ENCODE peak calls at places on chromosome 14, in eight cellular contexts. U, D, X, Y, E, Z, C and Q are unnamed samples.

GRCh38 chr14:30768791-30769190 is 105.6 kb upstream of the COCH start:
- DNase-seq in U (no peak), X (no peak), Y (no peak), D (no peak), Z (no peak), C (no peak), E (no peak), Q (no peak)

GRCh38 chr14:68407275-68407674 is 385.6 kb downstream of the ZFP36L1 start:
- DNase-seq in C (no peak), D (no peak), E (no peak), Z (no peak), Y (no peak), U (no peak), X (peak), Q (no peak)

GRCh38 chr14:77458249-77458950 is 507 bp downstream of the AHSA1 start:
- DNase-seq in C (no peak), Z (no peak), Y (peak), X (peak), D (no peak), U (peak), E (no peak), Q (no peak)

GRCh38 chr14:76516884-76517283 is 140.9 kb downstream of the ESRRB start:
- DNase-seq in Y (no peak), X (no peak), U (no peak), D (no peak), E (no peak), C (no peak), Z (no peak), Q (no peak)

GRCh38 chr14:90318016-90318415 is 13.7 kb downstream of the NRDE2 start:
- DNase-seq in U (no peak), Y (no peak), X (peak), D (no peak), E (no peak), Z (no peak), C (no peak), Q (no peak)

GRCh38 chr14:100729982-100730381 is 3.3 kb downstream of the DLK1 start:
- DNase-seq in C (no peak), X (no peak), U (no peak), Z (no peak), D (no peak), E (no peak), Y (no peak), Q (no peak)

GRCh38 chr14:95130545-95130944 is 26.8 kb downstream of the DICER1 start:
- DNase-seq in C (no peak), Y (no peak), D (no peak), Z (no peak), U (no peak), E (no peak), X (no peak), Q (no peak)

GRCh38 chr14:104891121-104891551 is 26.1 kb downstream of the CEP170B start:
- DNase-seq in D (no peak), E (no peak), Y (no peak), C (no peak), X (no peak), Z (no peak), U (no peak), Q (no peak)

GRCh38 chr14:30017370-30017993 is 89.8 kb upstream of the PRKD1 start:
- DNase-seq in Y (no peak), E (no peak), Z (no peak), D (no peak), C (no peak), X (no peak), U (no peak), Q (no peak)

GRCh38 chr14:93536945-93537344 is 106.2 kb downstream of the UNC79 start:
- DNase-seq in Z (no peak), C (no peak), Y (no peak), X (no peak), D (no peak), E (no peak), U (no peak), Q (no peak)

GRCh38 chr14:35470775-35471174 is 63.2 kb upstream of the INSM2 start:
- DNase-seq in X (peak), D (no peak), C (peak), U (peak), E (peak), Y (no peak), Z (no peak), Q (no peak)

GRCh38 chr14:49550284-49551184 is 35.6 kb downstream of the RPS29 start:
- DNase-seq in U (no peak), D (no peak), E (no peak), Y (no peak), Z (no peak), X (no peak), C (no peak), Q (no peak)

GRCh38 chr14:56813143-56813551 is 2.9 kb upstream of the OTX2 start:
- DNase-seq in U (no peak), E (no peak), C (no peak), X (no peak), D (no peak), Y (no peak), Z (no peak), Q (no peak)

GRCh38 chr14:50366115-50366514 is 30.6 kb downstream of the CDKL1 start:
- DNase-seq in Y (no peak), C (peak), U (no peak), X (peak), E (no peak), D (no peak), Z (no peak), Q (no peak)

GRCh38 chr14:76806446-76806845 is 6.2 kb downstream of the ANGEL1 start:
- DNase-seq in D (no peak), Y (no peak), Z (no peak), X (no peak), E (no peak), C (no peak), U (no peak), Q (no peak)

GRCh38 chr14:78010688-78011087 is 159.5 kb upstream of the NRXN3 start:
- DNase-seq in E (no peak), Z (no peak), Y (no peak), X (no peak), D (no peak), C (peak), U (no peak), Q (no peak)

GRCh38 chr14:76201162-76201561 is 49.4 kb downstream of the GPATCH2L start:
- DNase-seq in D (peak), X (peak), C (peak), U (no peak), Y (no peak), E (no peak), Z (no peak), Q (no peak)

GRCh38 chr14:22482085-22482694 is 106.8 kb downstream of the DAD1 start:
- DNase-seq in E (no peak), X (no peak), Y (no peak), D (no peak), Z (no peak), C (no peak), U (no peak), Q (no peak)

GRCh38 chr14:103361868-103362267 is 23.3 kb upstream of the MARK3 start:
- DNase-seq in Y (no peak), C (peak), Z (no peak), E (no peak), X (no peak), D (peak), U (no peak), Q (no peak)

GRCh38 chr14:86838363-86838762 is 1154.6 kb downstream of the GALC start:
- DNase-seq in U (no peak), E (no peak), Z (no peak), D (no peak), Y (no peak), C (no peak), X (no peak), Q (no peak)

GRCh38 chr14:68568907-68569545 is 223.8 kb downstream of the ZFP36L1 start:
- DNase-seq in E (no peak), U (no peak), X (no peak), C (no peak), D (no peak), Z (no peak), Y (peak), Q (no peak)

GRCh38 chr14:56888274-56888673 is 78.0 kb upstream of the OTX2 start:
- DNase-seq in Y (no peak), X (no peak), E (no peak), C (no peak), Z (peak), U (no peak), D (no peak), Q (no peak)